ENCODE peak calls at places on chromosome 13, in five cellular contexts. S is heart left ventricle, Y is psoas muscle, Q is pancreas, N is Peyer's patch. M is an unnamed sample.

GRCh38 chr13:107493271-107493670 is 722.1 kb downstream of the LIG4 start:
- DNase-seq in Y (no peak), Q (no peak), S (no peak), N (no peak), M (no peak)

GRCh38 chr13:64078480-64078936 is 2662.9 kb upstream of the PCDH20 start:
- DNase-seq in S (no peak), Q (no peak), Y (no peak), N (no peak), M (no peak)

GRCh38 chr13:99040536-99041141 is 62.8 kb upstream of the DOCK9 start:
- DNase-seq in Q (no peak), Y (no peak), S (no peak), N (no peak), M (no peak)

GRCh38 chr13:106471957-106472543 is 63.4 kb downstream of the EFNB2 start:
- DNase-seq in S (peak; percentile 71), Q (no peak), N (peak; percentile 75), Y (no peak), M (peak; percentile 96)

GRCh38 chr13:97000295-97000925 is 6.1 kb upstream of the OXGR1 start:
- DNase-seq in N (no peak), S (no peak), Q (no peak), Y (no peak), M (no peak)

GRCh38 chr13:80341098-80341701 is at the start of gene SPRY2:
- DNase-seq in N (peak; percentile 94), Q (peak; percentile 89), S (peak; percentile 96), Y (peak; percentile 96), M (peak; percentile 97)

GRCh38 chr13:28220166-28220565 is 81.8 kb downstream of the PAN3 start:
- DNase-seq in N (no peak), Y (no peak), Q (no peak), S (no peak), M (peak; percentile 24)

GRCh38 chr13:27654816-27655215 is 33.1 kb downstream of the POLR1D start:
- DNase-seq in Y (no peak), S (no peak), Q (no peak), N (no peak), M (no peak)

GRCh38 chr13:29081697-29082440 is 261.7 kb downstream of the MTUS2 start:
- DNase-seq in Q (no peak), S (no peak), N (no peak), Y (no peak), M (no peak)

DNA sequence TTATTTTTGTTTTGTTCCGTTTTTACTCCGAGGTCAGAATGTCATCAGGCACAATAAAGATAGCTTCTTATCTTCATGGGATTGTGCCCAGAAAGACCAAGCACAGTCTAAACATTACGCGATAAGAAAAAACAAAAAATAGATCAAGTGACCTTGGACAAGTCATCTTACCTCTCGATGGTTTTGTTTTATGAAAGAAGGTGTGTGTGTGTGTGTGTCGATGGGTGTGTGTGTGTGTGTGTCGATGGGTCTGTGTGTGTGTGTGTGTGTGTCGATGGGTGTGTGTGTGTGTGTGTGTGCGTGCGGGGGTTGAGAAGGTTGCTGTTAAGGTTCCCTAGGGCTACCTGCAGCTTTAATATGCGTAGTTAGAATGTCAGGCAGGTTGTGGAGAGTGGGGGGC is 616 bp upstream of the ATP8A2 start:
- DNase-seq in Y (no peak), Q (no peak), S (no peak), N (no peak), M (no peak)
- H3K4me3 ChIP-seq in Y (no peak overlapping the region), Q (no peak overlapping the region), S (no peak overlapping the region), N (no peak overlapping the region), M (no peak overlapping the region)

GRCh38 chr13:57568865-57569264 is 62.7 kb upstream of the PCDH17 start:
- DNase-seq in N (no peak), Y (no peak), Q (no peak), S (no peak), M (no peak)
- H3K27me3 ChIP-seq in N (no peaks in the 10 kb centered on the region), Y (no peaks in the 10 kb centered on the region), Q (no peaks in the 10 kb centered on the region), S (no peaks in the 10 kb centered on the region), M (no peaks in the 10 kb centered on the region)

DNA sequence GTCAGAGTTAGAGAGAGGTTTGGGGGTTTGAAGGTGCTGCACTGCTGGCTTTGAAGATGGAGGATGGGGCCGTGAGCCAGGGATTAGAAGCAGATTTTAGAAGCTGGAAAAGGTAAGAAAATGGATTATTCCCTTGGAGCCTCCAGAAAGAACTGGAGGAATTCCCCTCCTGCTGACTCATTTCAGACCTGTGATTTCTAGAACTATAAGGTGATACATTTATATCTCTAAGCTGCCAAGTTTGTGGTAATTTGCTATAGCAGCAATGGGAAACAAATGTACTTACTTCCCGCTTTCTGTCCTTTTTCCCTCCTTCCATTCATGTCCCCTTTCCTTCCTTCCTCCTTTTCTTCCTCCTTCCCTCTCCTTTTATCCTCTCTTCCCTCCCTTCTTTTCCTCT is 78.5 kb upstream of the PCDH8 start:
- DNase-seq in N (no peak), S (no peak), Q (no peak), Y (no peak), M (no peak)
- H3K27ac ChIP-seq in N (no peak overlapping the region), S (no peak overlapping the region), Q (no peak overlapping the region), Y (no peak overlapping the region), M (no peak overlapping the region)

DNA sequence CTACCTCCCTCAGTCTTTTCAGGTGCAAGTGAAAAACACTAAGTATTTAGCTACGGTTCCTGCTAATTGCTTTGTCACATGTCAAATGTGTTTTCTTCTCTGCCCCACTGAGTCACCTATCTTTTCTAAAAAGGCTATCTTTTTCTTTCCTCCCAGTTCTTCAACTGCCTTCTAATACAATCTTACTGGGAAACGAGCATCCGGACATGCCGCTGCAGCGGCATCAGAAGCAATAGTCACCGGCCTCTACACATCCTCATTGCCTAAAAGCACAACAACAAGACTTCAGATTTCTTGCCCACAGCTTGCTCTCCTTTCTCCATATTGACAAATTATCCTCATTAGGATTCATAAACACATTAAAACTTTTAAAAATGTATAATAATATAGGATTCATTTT is 1.2 kb downstream of the PCDH9 start:
- DNase-seq in N (no peak), Q (no peak), S (no peak), Y (no peak), M (no peak)
- H3K4me3 ChIP-seq in N (no peak overlapping the region), Q (no peak overlapping the region), S (peak overlapping the region; percentile 78), Y (peak overlapping the region; percentile 84), M (peak overlapping the region; percentile 85)

DNA sequence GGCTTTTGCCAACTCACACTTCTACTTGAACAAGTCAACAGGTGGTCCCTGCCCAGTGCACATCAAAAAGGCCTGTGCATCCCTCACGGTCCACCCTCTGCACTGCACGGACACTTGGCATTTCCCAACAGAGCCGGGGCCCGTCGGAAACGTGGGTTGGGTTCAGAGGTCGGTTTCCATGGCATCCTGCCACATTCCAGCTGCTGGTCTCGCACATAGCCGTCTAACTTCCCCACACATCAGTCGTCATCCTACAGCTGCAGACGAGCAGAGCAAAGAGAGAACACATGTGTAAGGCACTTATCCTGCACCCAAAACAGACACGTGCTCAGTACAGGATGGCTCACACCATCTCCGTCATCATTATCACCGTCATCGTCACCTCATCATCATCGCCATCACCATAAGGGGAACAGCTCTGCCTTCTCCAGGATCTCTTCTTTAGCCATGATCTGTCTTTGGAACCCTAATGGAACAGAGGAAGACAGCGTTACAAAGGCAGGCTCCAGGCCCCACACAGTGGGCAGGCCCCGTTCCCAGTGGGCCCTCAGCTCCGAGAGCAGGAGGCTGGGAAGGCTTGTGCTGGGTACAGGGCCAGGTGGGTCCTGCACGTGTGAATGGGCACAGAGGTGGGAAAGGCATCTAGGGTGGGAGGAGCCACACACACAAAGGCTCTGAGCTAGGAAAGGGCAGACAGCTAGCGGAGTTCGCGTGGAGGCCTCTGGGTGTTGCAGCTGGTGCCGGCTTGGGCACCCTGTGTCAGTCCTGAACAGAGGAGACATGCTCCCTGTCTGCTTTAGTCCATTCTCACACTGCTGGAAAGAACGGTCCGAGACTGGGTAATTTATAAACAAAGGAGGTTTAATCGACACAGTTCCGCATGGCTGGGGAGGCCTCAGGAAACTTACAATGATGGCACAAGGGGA is 170.8 kb upstream of the SOX1 start:
- DNase-seq in S (no peak), Y (no peak), Q (no peak), N (no peak), M (no peak)
- H3K27me3 ChIP-seq in S (peaks cover 28% of the 10 kb centered on the region), Y (peaks cover 44% of the 10 kb centered on the region), Q (peaks cover 3% of the 10 kb centered on the region), N (no peaks in the 10 kb centered on the region), M (no peaks in the 10 kb centered on the region)

GRCh38 chr13:47114030-47114429 is 217.2 kb upstream of the HTR2A start:
- DNase-seq in N (no peak), S (no peak), Y (no peak), Q (no peak), M (peak; percentile 53)

GRCh38 chr13:47120284-47120683 is 223.4 kb upstream of the HTR2A start:
- DNase-seq in S (no peak), N (no peak), Y (no peak), Q (no peak), M (no peak)

GRCh38 chr13:47119568-47120080 is 222.8 kb upstream of the HTR2A start:
- DNase-seq in Q (no peak), S (no peak), N (no peak), Y (no peak), M (no peak)

GRCh38 chr13:47121092-47121763 is 224.4 kb upstream of the HTR2A start:
- DNase-seq in Q (no peak), Y (no peak), N (no peak), S (no peak), M (no peak)

GRCh38 chr13:47117268-47117667 is 220.4 kb upstream of the HTR2A start:
- DNase-seq in Q (no peak), Y (no peak), S (no peak), N (no peak), M (peak; percentile 79)
- H3K27ac ChIP-seq in Q (no peak overlapping the region), Y (no peak overlapping the region), S (no peak overlapping the region), N (no peak overlapping the region), M (no peak overlapping the region)

DNA sequence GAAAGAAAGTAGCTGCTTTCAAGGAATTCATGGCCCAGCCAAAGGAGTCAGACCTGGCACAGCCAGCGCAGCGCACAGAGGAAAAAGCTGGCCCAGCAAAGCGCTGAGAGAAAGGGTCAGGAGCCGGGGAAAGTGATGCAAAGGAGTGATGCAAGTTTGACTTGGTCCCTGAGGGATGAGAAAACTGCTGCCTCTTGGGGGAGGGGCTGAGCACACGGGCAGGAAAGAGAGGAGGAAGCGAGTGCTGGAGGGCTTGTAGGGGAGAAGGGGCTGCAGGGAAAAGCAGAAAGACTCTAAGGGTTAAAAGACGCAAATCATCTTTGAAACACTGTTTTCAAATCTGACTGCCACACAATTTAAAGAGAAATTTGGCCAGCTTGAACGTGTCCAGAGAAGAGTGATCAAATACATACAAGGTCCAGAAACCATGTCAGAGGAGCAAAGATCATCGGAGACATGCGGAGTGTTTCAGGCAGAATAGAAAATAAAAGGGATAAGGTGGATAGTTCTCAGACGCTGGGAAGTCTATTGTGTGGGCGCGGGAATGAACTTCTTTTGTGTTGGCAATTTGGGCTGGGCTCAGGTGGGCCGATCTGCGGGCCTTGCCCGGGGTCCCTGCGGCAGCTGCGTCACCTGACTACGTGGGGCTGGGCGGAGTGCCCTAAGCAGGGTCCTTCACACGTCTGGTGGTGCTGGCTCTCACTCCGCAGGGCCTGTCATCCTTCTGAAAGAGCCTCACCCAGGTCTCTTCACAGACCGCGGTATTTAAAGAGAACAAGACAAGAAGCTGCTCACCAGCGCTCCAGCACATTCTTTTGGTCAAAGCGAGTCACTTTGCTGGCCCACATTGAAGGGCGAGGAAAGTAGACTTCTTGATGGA is 18.1 kb downstream of the N4BP2L1 start:
- DNase-seq in Q (no peak), Y (peak; percentile 77), N (no peak), S (peak; percentile 67), M (peak; percentile 50)
- H3K4me3 ChIP-seq in Q (no peak overlapping the region), Y (no peak overlapping the region), N (no peak overlapping the region), S (peak overlapping the region; percentile 33), M (peak overlapping the region; percentile 47)

DNA sequence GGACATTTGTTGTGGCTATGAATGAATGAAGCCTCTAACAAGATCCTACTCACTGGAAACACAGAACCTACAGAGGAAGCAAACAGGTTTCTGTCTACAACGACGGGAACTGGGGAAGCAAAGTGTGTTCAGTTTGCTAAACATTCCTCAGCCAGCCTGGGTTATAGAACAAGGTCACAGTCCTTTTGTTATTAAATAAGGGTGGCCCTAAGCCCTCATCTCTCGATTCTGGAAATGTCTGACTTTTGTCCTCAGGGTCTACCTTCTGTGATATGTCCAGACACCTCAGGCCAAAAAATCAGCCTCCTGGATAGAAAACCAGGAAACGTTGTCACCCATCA is 64.6 kb upstream of the ARHGEF7 start:
- DNase-seq in S (no peak), Q (no peak), N (no peak), Y (no peak), M (no peak)
- H3K27me3 ChIP-seq in S (no peaks in the 10 kb centered on the region), Q (no peaks in the 10 kb centered on the region), N (no peaks in the 10 kb centered on the region), Y (no peaks in the 10 kb centered on the region), M (no peaks in the 10 kb centered on the region)